ENCODE peak calls at places on chromosome 16, in four cellular contexts. L is ovary, Z is IMR-90, G is tibial nerve. P is an unnamed sample.

GRCh38 chr16:9040766-9041430 is 50.5 kb upstream of the HAPSTR1 start:
- DNase-seq in Z (no peak), G (no peak), L (no peak), P (no peak)

GRCh38 chr16:87201052-87201451 is 116.1 kb downstream of the C16orf95 start:
- DNase-seq in Z (peak), G (peak), L (no peak), P (no peak)

GRCh38 chr16:1900452-1900774 is 17.8 kb downstream of the HS3ST6 start:
- DNase-seq in G (no peak), L (no peak), Z (no peak), P (no peak)

GRCh38 chr16:66130296-66130910 is 236.1 kb upstream of the CDH5 start:
- DNase-seq in G (no peak), Z (peak), L (no peak), P (no peak)

GRCh38 chr16:77574867-77575619 is 140.2 kb upstream of the ADAMTS18 start:
- DNase-seq in Z (no peak), G (no peak), L (no peak), P (no peak)

GRCh38 chr16:79282806-79283205 is 317.7 kb downstream of the MAF start:
- DNase-seq in Z (no peak), L (no peak), G (no peak), P (no peak)

GRCh38 chr16:68037820-68038597 is 14.9 kb downstream of the DUS2 start:
- DNase-seq in Z (no peak), G (no peak), L (no peak), P (no peak)

GRCh38 chr16:66588981-66589713 is 9.9 kb downstream of the CMTM2 start:
- DNase-seq in Z (peak), L (no peak), G (no peak), P (no peak)

GRCh38 chr16:67935096-67935401 is 1.6 kb downstream of the PSMB10 start:
- DNase-seq in L (no peak), G (no peak), Z (no peak), P (no peak)

GRCh38 chr16:31529398-31530312 is 2.0 kb downstream of the AHSP start:
- DNase-seq in G (no peak), Z (no peak), L (peak), P (no peak)

GRCh38 chr16:8828541-8829165 is 31.0 kb downstream of the PMM2 start:
- DNase-seq in Z (no peak), G (no peak), L (no peak), P (no peak)

GRCh38 chr16:5965321-5965720 is 867.7 kb upstream of the EEF2KMT start:
- DNase-seq in L (no peak), Z (no peak), G (no peak), P (no peak)

GRCh38 chr16:30523768-30524574 is 2.4 kb downstream of the ZNF768 start:
- DNase-seq in Z (no peak), L (no peak), G (no peak), P (no peak)

GRCh38 chr16:87722590-87723223 is 43.1 kb downstream of the KLHDC4 start:
- DNase-seq in Z (no peak), L (no peak), G (no peak), P (no peak)

GRCh38 chr16:85330694-85331188 is 218.5 kb upstream of the CIBAR2 start:
- DNase-seq in G (no peak), Z (peak), L (no peak), P (no peak)

GRCh38 chr16:69818811-69819587 is 56.9 kb downstream of the WWP2 start:
- DNase-seq in G (no peak), L (no peak), Z (no peak), P (no peak)

GRCh38 chr16:53482123-53482522 is 20.9 kb downstream of the AKTIP start:
- DNase-seq in G (no peak), Z (peak), L (no peak), P (no peak)

GRCh38 chr16:48540222-48540900 is 69.6 kb downstream of the N4BP1 start:
- DNase-seq in G (no peak), L (no peak), Z (no peak), P (no peak)

GRCh38 chr16:69112285-69113129 is 7.1 kb downstream of the HAS3 start:
- DNase-seq in L (no peak), G (no peak), Z (peak), P (peak)

GRCh38 chr16:52090080-52090479 is 456.9 kb downstream of the TOX3 start:
- DNase-seq in G (no peak), Z (peak), L (no peak), P (no peak)

GRCh38 chr16:66262253-66263167 is 104.0 kb upstream of the CDH5 start:
- DNase-seq in Z (peak), L (no peak), G (peak), P (peak)

GRCh38 chr16:46974352-46974751 is 878 bp upstream of the DNAJA2 start:
- DNase-seq in L (no peak), Z (no peak), G (no peak), P (no peak)

GRCh38 chr16:51710186-51710585 is 559.1 kb upstream of the SALL1 start:
- DNase-seq in G (no peak), L (no peak), Z (no peak), P (no peak)

GRCh38 chr16:19505600-19506303 is 16.1 kb downstream of the GDE1 start:
- DNase-seq in G (no peak), L (no peak), Z (peak), P (no peak)

GRCh38 chr16:74199066-74199841 is 97.4 kb upstream of the PSMD7 start:
- DNase-seq in Z (peak), G (no peak), L (no peak), P (no peak)

GRCh38 chr16:3023415-3023668 is 400 bp downstream of the HCFC1R1 start:
- DNase-seq in G (no peak), Z (peak), L (peak), P (peak)

GRCh38 chr16:3021449-3022207 is 1.5 kb downstream of the TNFRSF12A start:
- DNase-seq in G (peak), L (peak), Z (peak), P (peak)

GRCh38 chr16:3022208-3022696 is 1.5 kb downstream of the HCFC1R1 start:
- DNase-seq in L (peak), G (peak), Z (peak), P (no peak)

GRCh38 chr16:3023669-3024478 is at the start of the genes HCFC1R1 and THOC6:
- DNase-seq in Z (peak), L (peak), G (peak), P (peak)

GRCh38 chr16:3022697-3023414 is 886 bp downstream of the HCFC1R1 start:
- DNase-seq in L (no peak), Z (peak), G (no peak), P (no peak)
- TF ChIP-seq POLR2A in L (no peak), Z (peak), G (no peak), P (no peak)

GRCh38 chr16:23975293-23975692 is 139.5 kb downstream of the PRKCB start:
- DNase-seq in Z (no peak), L (no peak), G (no peak), P (no peak)

GRCh38 chr16:23976091-23977001 is 140.6 kb downstream of the PRKCB start:
- DNase-seq in G (no peak), L (no peak), Z (no peak), P (no peak)

GRCh38 chr16:23981429-23982399 is 145.9 kb downstream of the PRKCB start:
- DNase-seq in Z (no peak), L (no peak), G (no peak), P (no peak)

GRCh38 chr16:23979426-23979825 is 143.6 kb downstream of the PRKCB start:
- DNase-seq in Z (no peak), G (no peak), L (no peak), P (no peak)

GRCh38 chr16:23979982-23980381 is 144.2 kb downstream of the PRKCB start:
- DNase-seq in L (no peak), G (no peak), Z (no peak), P (no peak)
- H3K27ac ChIP-seq in L (no peak), G (no peak), Z (no peak), P (no peak)

GRCh38 chr16:11677959-11678881 is 10.0 kb downstream of the SNN start:
- DNase-seq in Z (no peak), L (no peak), G (no peak), P (no peak)
- H3K4me3 ChIP-seq in Z (no peak), L (no peak), G (no peak), P (no peak)

DNA sequence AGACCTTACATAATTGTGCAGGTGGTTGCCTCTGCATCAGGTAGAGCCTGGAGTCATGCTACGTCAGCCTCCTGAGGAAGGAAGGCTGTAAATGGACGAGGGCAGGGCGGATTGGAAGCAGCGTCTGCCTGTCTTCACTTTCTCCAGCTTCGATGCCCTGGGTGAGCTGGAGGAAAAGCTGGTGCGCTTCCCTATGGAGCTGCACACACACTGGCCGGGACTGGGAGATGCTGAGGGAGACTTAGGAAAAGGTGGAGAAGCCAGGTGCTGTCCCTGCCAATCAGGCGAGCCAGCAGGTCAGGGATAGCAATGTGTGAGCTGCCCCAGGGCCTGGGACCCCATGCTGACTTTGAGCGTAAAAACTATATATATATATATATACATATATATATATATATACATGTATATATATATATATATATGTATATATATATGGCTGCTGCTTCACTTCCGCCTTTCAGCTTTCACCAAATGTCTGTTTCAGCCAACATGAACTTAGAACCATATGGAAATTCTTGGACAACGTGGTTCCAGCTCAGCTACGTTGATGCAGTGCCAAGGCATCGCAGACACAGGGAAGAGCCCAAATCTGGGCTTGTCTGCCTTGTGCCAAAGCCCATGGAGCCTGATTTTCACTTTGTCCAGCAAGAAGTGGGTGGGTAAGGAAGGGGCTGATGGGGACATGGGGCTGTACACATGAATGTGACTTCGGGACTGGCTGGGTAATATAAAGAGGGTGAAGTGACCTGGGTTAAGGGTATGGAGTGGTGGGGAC is 71.5 kb upstream of the NKD1 start:
- DNase-seq in L (no peak), G (no peak), Z (no peak), P (no peak)
- TF ChIP-seq POLR2A in L (no peak), G (no peak), Z (no peak), P (no peak)

GRCh38 chr16:28294201-28294600 is 1.9 kb downstream of the SBK1 start:
- DNase-seq in L (no peak), G (no peak), Z (no peak), P (no peak)

GRCh38 chr16:28292731-28293588 is 635 bp downstream of the SBK1 start:
- DNase-seq in L (no peak), G (no peak), Z (no peak), P (no peak)

GRCh38 chr16:28289939-28290862 is 2.1 kb upstream of the SBK1 start:
- DNase-seq in G (no peak), L (no peak), Z (no peak), P (no peak)

GRCh38 chr16:28293589-28293935 is 1.2 kb downstream of the SBK1 start:
- DNase-seq in L (no peak), Z (no peak), G (no peak), P (no peak)

GRCh38 chr16:28291651-28292626 is at the start of gene SBK1:
- DNase-seq in Z (peak), L (peak), G (peak), P (peak)
- H3K27ac ChIP-seq in Z (peak), L (no peak), G (peak), P (no peak)

GRCh38 chr16:57301126-57301817 is 16.8 kb upstream of the PLLP start:
- DNase-seq in G (no peak), Z (no peak), L (peak), P (peak)

GRCh38 chr16:57299719-57300386 is 15.4 kb upstream of the PLLP start:
- DNase-seq in L (peak), Z (peak), G (peak), P (peak)

GRCh38 chr16:57297856-57298255 is 13.4 kb upstream of the PLLP start:
- DNase-seq in Z (no peak), L (no peak), G (no peak), P (no peak)

GRCh38 chr16:57299009-57299718 is 14.7 kb upstream of the PLLP start:
- DNase-seq in G (no peak), L (no peak), Z (no peak), P (no peak)

GRCh38 chr16:57300387-57301125 is 16.1 kb upstream of the PLLP start:
- DNase-seq in Z (peak), L (peak), G (peak), P (peak)
- H3K4me3 ChIP-seq in Z (peak), L (peak), G (peak), P (peak)

GRCh38 chr16:14302031-14302398 is 230.9 kb downstream of the MRTFB start:
- DNase-seq in Z (peak), L (peak), G (no peak), P (peak)
- TF ChIP-seq POLR2A in Z (no peak), L (no peak), G (no peak), P (peak)

DNA sequence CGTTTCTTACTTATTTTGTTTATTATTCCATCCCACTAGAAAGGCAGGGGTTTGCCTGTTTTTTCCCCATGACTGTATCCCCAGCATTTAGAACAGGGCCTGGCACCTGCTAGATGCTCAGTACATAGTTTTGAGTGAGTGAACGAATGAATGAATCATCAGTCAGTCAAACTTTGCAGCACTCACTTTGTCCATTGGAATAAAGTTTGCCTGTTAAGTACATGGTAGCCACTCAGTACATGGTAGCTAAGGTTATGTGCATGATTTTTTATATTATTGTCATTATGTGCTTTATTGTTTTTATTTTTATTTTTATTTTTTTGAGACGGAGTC is 88.5 kb downstream of the CMIP start:
- DNase-seq in Z (peak), G (no peak), L (no peak), P (no peak)
- H3K27ac ChIP-seq in Z (no peak), G (no peak), L (no peak), P (no peak)

GRCh38 chr16:3957344-3957980 is 76.9 kb upstream of the CREBBP start:
- DNase-seq in G (no peak), Z (no peak), L (no peak), P (no peak)

GRCh38 chr16:3961449-3961849 is 80.9 kb upstream of the CREBBP start:
- DNase-seq in G (no peak), L (no peak), Z (peak), P (no peak)

GRCh38 chr16:3963203-3963602 is 82.7 kb upstream of the CREBBP start:
- DNase-seq in Z (no peak), G (no peak), L (no peak), P (no peak)

GRCh38 chr16:3959148-3959547 is 78.6 kb upstream of the CREBBP start:
- DNase-seq in Z (peak), L (no peak), G (no peak), P (no peak)

DNA sequence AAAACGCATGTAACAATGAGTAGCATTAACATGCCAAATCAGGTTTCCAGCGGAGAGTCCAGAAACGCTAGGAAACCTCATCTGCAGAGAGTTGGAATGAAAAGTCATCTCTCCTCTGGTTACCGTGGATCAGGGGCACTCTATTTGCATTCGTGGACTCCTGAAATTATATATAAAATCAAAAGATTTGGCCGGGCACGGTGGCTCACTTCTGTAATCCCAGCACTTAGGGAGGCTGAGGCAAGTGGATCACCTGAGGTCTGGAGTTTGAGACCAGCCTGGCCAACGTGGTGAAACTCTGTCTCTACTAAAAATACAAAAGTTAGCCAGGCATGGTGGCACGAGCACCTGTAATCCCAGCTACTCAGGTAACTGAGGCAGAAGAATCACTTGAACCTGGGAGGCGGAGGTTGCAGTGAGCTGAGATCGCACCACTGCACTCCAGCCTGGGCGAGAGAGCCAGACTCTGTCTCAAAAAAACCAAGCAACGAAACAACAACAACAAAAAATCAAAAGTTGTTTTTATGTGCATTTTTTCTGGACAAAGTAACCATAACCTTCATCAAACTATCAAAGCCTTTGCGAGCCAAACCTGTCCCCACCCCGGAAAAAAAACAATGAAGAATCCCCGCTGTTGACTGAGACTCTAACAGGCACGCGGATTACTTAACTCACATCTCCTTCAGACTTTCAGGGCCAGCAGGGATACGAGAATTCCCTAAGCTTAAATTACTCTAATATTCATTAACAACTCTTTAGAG is 79.7 kb upstream of the CREBBP start:
- DNase-seq in L (no peak), Z (no peak), G (no peak), P (no peak)
- H3K4me3 ChIP-seq in L (peak), Z (peak), G (peak), P (peak)

P was measured in right lobe of liver.